ENCODE peak calls at places on chromosomes 11 and 22, in seven cellular contexts. One of them, this sample, is unnamed.

GRCh38 chr11:92702771-92703170 is 266.7 kb upstream of the MTNR1B start:
- DNase-seq in fibroblast of mammary gland: peak; percentile 70
- DNase-seq in GM12865: no peak
- DNase-seq in type B pancreatic cell: no peak
- DNase-seq in T follicular helper cell: no peak
- DNase-seq in HCT116: no peak
- DNase-seq in activated T-helper 1 cell treated with Interleukin-2 at 50 U/mL for 16 hours: no peak
- DNase-seq in this sample: no peak

GRCh38 chr11:1369371-1370005 is 20.2 kb upstream of the BRSK2 start:
- DNase-seq in fibroblast of mammary gland: no peak
- DNase-seq in GM12865: no peak
- DNase-seq in type B pancreatic cell: no peak
- DNase-seq in T follicular helper cell: no peak
- DNase-seq in HCT116: no peak
- DNase-seq in activated T-helper 1 cell treated with Interleukin-2 at 50 U/mL for 16 hours: no peak
- DNase-seq in this sample: no peak

GRCh38 chr11:4680341-4680740 is 17.3 kb downstream of the OR51E2 start:
- DNase-seq in fibroblast of mammary gland: no peak
- DNase-seq in GM12865: no peak
- DNase-seq in type B pancreatic cell: no peak
- DNase-seq in T follicular helper cell: no peak
- DNase-seq in HCT116: no peak
- DNase-seq in activated T-helper 1 cell treated with Interleukin-2 at 50 U/mL for 16 hours: no peak
- DNase-seq in this sample: no peak

GRCh38 chr11:26761382-26761781 is 39.5 kb upstream of the SLC5A12 start:
- DNase-seq in fibroblast of mammary gland: peak; percentile 63
- DNase-seq in GM12865: no peak
- DNase-seq in type B pancreatic cell: no peak
- DNase-seq in T follicular helper cell: no peak
- DNase-seq in HCT116: no peak
- DNase-seq in activated T-helper 1 cell treated with Interleukin-2 at 50 U/mL for 16 hours: no peak
- DNase-seq in this sample: no peak

GRCh38 chr11:126434950-126435335 is 79.5 kb downstream of the ST3GAL4 start:
- DNase-seq in fibroblast of mammary gland: no peak
- DNase-seq in GM12865: no peak
- DNase-seq in type B pancreatic cell: no peak
- DNase-seq in T follicular helper cell: no peak
- DNase-seq in HCT116: no peak
- DNase-seq in activated T-helper 1 cell treated with Interleukin-2 at 50 U/mL for 16 hours: no peak
- DNase-seq in this sample: no peak

GRCh38 chr11:77154381-77155081 is 26.5 kb downstream of the MYO7A start:
- DNase-seq in fibroblast of mammary gland: no peak
- DNase-seq in GM12865: no peak
- DNase-seq in type B pancreatic cell: no peak
- DNase-seq in T follicular helper cell: no peak
- DNase-seq in HCT116: no peak
- DNase-seq in activated T-helper 1 cell treated with Interleukin-2 at 50 U/mL for 16 hours: no peak
- DNase-seq in this sample: no peak

GRCh38 chr22:31290494-31291402 is 1.5 kb downstream of the PIK3IP1 start:
- DNase-seq in fibroblast of mammary gland: peak; percentile 86
- DNase-seq in GM12865: peak; percentile 95
- DNase-seq in type B pancreatic cell: peak; percentile 92
- DNase-seq in T follicular helper cell: peak; percentile 95
- DNase-seq in HCT116: peak; percentile 61
- DNase-seq in activated T-helper 1 cell treated with Interleukin-2 at 50 U/mL for 16 hours: peak; percentile 95
- DNase-seq in this sample: peak; percentile 96

GRCh38 chr11:2533642-2534115 is 88.9 kb downstream of the KCNQ1 start:
- DNase-seq in fibroblast of mammary gland: peak; percentile 80
- DNase-seq in GM12865: peak; percentile 36
- DNase-seq in type B pancreatic cell: peak; percentile 85
- DNase-seq in T follicular helper cell: no peak
- DNase-seq in HCT116: peak; percentile 63
- DNase-seq in activated T-helper 1 cell treated with Interleukin-2 at 50 U/mL for 16 hours: no peak
- DNase-seq in this sample: no peak

GRCh38 chr11:94117871-94118270 is 10.8 kb upstream of the PANX1 start:
- DNase-seq in fibroblast of mammary gland: no peak
- DNase-seq in GM12865: no peak
- DNase-seq in type B pancreatic cell: no peak
- DNase-seq in T follicular helper cell: no peak
- DNase-seq in HCT116: no peak
- DNase-seq in activated T-helper 1 cell treated with Interleukin-2 at 50 U/mL for 16 hours: no peak
- DNase-seq in this sample: no peak

GRCh38 chr11:104075091-104075490 is 38.7 kb downstream of the DDI1 start:
- DNase-seq in fibroblast of mammary gland: no peak
- DNase-seq in GM12865: no peak
- DNase-seq in type B pancreatic cell: no peak
- DNase-seq in T follicular helper cell: no peak
- DNase-seq in HCT116: no peak
- DNase-seq in activated T-helper 1 cell treated with Interleukin-2 at 50 U/mL for 16 hours: no peak
- DNase-seq in this sample: no peak

GRCh38 chr11:73225001-73225686 is 7.1 kb downstream of the P2RY2 start:
- DNase-seq in fibroblast of mammary gland: no peak
- DNase-seq in GM12865: no peak
- DNase-seq in type B pancreatic cell: no peak
- DNase-seq in T follicular helper cell: no peak
- DNase-seq in HCT116: no peak
- DNase-seq in activated T-helper 1 cell treated with Interleukin-2 at 50 U/mL for 16 hours: no peak
- DNase-seq in this sample: no peak

GRCh38 chr22:45425101-45425500 is 11.6 kb downstream of the RIBC2 start:
- DNase-seq in fibroblast of mammary gland: peak; percentile 72
- DNase-seq in GM12865: no peak
- DNase-seq in type B pancreatic cell: peak; percentile 13
- DNase-seq in T follicular helper cell: no peak
- DNase-seq in HCT116: no peak
- DNase-seq in activated T-helper 1 cell treated with Interleukin-2 at 50 U/mL for 16 hours: no peak
- DNase-seq in this sample: no peak

This sample was measured in CD4-positive, alpha-beta T cell.